ENCODE peak calls at places on chromosomes 13 and 19, in six cellular contexts. One of them, this sample, is unnamed.
A peak's percentile ranks its signal among the peaks of the same experiment; 100 is the strongest.

GRCh38 chr13:94154362-94154761 is 325.1 kb downstream of the DCT start:
- DNase-seq in posterior vena cava: no peak
- DNase-seq in activated CD4-positive, alpha-beta T cell treated with anti-CD3 and anti-CD28 coated beads, Interleukin-2, amount 50 U/mL, for 4 hours: no peak
- DNase-seq in RWPE2: no peak
- DNase-seq in iris pigment epithelial cell: peak; percentile 59
- DNase-seq in hypothalamus: no peak
- DNase-seq in this sample: peak; percentile 30

GRCh38 chr19:8017808-8018207 is 12.4 kb upstream of the ELAVL1 start:
- DNase-seq in iris pigment epithelial cell: no peak
- DNase-seq in posterior vena cava: no peak
- DNase-seq in hypothalamus: no peak
- DNase-seq in activated CD4-positive, alpha-beta T cell treated with anti-CD3 and anti-CD28 coated beads, Interleukin-2, amount 50 U/mL, for 4 hours: peak; percentile 32
- DNase-seq in RWPE2: no peak
- DNase-seq in this sample: no peak

GRCh38 chr13:110875243-110875642 is 39.6 kb downstream of the ANKRD10 start:
- DNase-seq in RWPE2: no peak
- DNase-seq in posterior vena cava: no peak
- DNase-seq in activated CD4-positive, alpha-beta T cell treated with anti-CD3 and anti-CD28 coated beads, Interleukin-2, amount 50 U/mL, for 4 hours: no peak
- DNase-seq in iris pigment epithelial cell: no peak
- DNase-seq in hypothalamus: no peak
- DNase-seq in this sample: no peak

GRCh38 chr19:19420570-19421301 is 15.3 kb downstream of the GATAD2A start:
- DNase-seq in activated CD4-positive, alpha-beta T cell treated with anti-CD3 and anti-CD28 coated beads, Interleukin-2, amount 50 U/mL, for 4 hours: no peak
- DNase-seq in posterior vena cava: no peak
- DNase-seq in hypothalamus: no peak
- DNase-seq in iris pigment epithelial cell: no peak
- DNase-seq in RWPE2: no peak
- DNase-seq in this sample: no peak

GRCh38 chr13:41694902-41695301 is 237.6 kb downstream of the RGCC start:
- DNase-seq in RWPE2: peak; percentile 45
- DNase-seq in hypothalamus: no peak
- DNase-seq in activated CD4-positive, alpha-beta T cell treated with anti-CD3 and anti-CD28 coated beads, Interleukin-2, amount 50 U/mL, for 4 hours: no peak
- DNase-seq in iris pigment epithelial cell: peak; percentile 96
- DNase-seq in posterior vena cava: peak; percentile 83
- DNase-seq in this sample: peak; percentile 77

GRCh38 chr19:18488838-18489626 is 32.8 kb downstream of the ELL start:
- DNase-seq in iris pigment epithelial cell: peak; percentile 24
- DNase-seq in RWPE2: peak; percentile 57
- DNase-seq in posterior vena cava: no peak
- DNase-seq in activated CD4-positive, alpha-beta T cell treated with anti-CD3 and anti-CD28 coated beads, Interleukin-2, amount 50 U/mL, for 4 hours: no peak
- DNase-seq in hypothalamus: no peak
- DNase-seq in this sample: no peak

GRCh38 chr19:5691930-5692784 is 2.1 kb downstream of the RPL36 start:
- DNase-seq in RWPE2: no peak
- DNase-seq in iris pigment epithelial cell: no peak
- DNase-seq in activated CD4-positive, alpha-beta T cell treated with anti-CD3 and anti-CD28 coated beads, Interleukin-2, amount 50 U/mL, for 4 hours: no peak
- DNase-seq in hypothalamus: no peak
- DNase-seq in posterior vena cava: peak; percentile 73
- DNase-seq in this sample: no peak

GRCh38 chr13:40272776-40273139 is 393.7 kb downstream of the FOXO1 start:
- DNase-seq in iris pigment epithelial cell: peak; percentile 75
- DNase-seq in RWPE2: no peak
- DNase-seq in hypothalamus: no peak
- DNase-seq in posterior vena cava: no peak
- DNase-seq in activated CD4-positive, alpha-beta T cell treated with anti-CD3 and anti-CD28 coated beads, Interleukin-2, amount 50 U/mL, for 4 hours: no peak
- DNase-seq in this sample: peak; percentile 73

GRCh38 chr13:24692541-24692940 is 12.3 kb downstream of the ATP12A start:
- DNase-seq in posterior vena cava: peak; percentile 85
- DNase-seq in RWPE2: no peak
- DNase-seq in activated CD4-positive, alpha-beta T cell treated with anti-CD3 and anti-CD28 coated beads, Interleukin-2, amount 50 U/mL, for 4 hours: no peak
- DNase-seq in iris pigment epithelial cell: peak; percentile 75
- DNase-seq in hypothalamus: no peak
- DNase-seq in this sample: peak; percentile 29

GRCh38 chr19:46351241-46352041 is 4.6 kb downstream of the PPP5C start:
- DNase-seq in RWPE2: peak; percentile 85
- DNase-seq in posterior vena cava: peak; percentile 86
- DNase-seq in hypothalamus: no peak
- DNase-seq in activated CD4-positive, alpha-beta T cell treated with anti-CD3 and anti-CD28 coated beads, Interleukin-2, amount 50 U/mL, for 4 hours: no peak
- DNase-seq in iris pigment epithelial cell: peak; percentile 67
- DNase-seq in this sample: peak; percentile 47

GRCh38 chr13:62583466-62583865 is 1167.8 kb upstream of the PCDH20 start:
- DNase-seq in activated CD4-positive, alpha-beta T cell treated with anti-CD3 and anti-CD28 coated beads, Interleukin-2, amount 50 U/mL, for 4 hours: no peak
- DNase-seq in RWPE2: no peak
- DNase-seq in iris pigment epithelial cell: no peak
- DNase-seq in posterior vena cava: no peak
- DNase-seq in hypothalamus: no peak
- DNase-seq in this sample: no peak

GRCh38 chr19:51407631-51408131 is 9.8 kb downstream of the SIGLEC10 start:
- DNase-seq in RWPE2: no peak
- DNase-seq in activated CD4-positive, alpha-beta T cell treated with anti-CD3 and anti-CD28 coated beads, Interleukin-2, amount 50 U/mL, for 4 hours: no peak
- DNase-seq in hypothalamus: no peak
- DNase-seq in iris pigment epithelial cell: peak; percentile 15
- DNase-seq in posterior vena cava: no peak
- DNase-seq in this sample: no peak

GRCh38 chr19:18807861-18808331 is 16.8 kb upstream of the COMP start:
- DNase-seq in posterior vena cava: peak; percentile 92
- DNase-seq in RWPE2: no peak
- DNase-seq in activated CD4-positive, alpha-beta T cell treated with anti-CD3 and anti-CD28 coated beads, Interleukin-2, amount 50 U/mL, for 4 hours: no peak
- DNase-seq in iris pigment epithelial cell: no peak
- DNase-seq in hypothalamus: no peak
- DNase-seq in this sample: no peak

GRCh38 chr13:64266024-64266423 is 2850.4 kb upstream of the PCDH20 start:
- DNase-seq in RWPE2: no peak
- DNase-seq in hypothalamus: no peak
- DNase-seq in iris pigment epithelial cell: no peak
- DNase-seq in posterior vena cava: no peak
- DNase-seq in activated CD4-positive, alpha-beta T cell treated with anti-CD3 and anti-CD28 coated beads, Interleukin-2, amount 50 U/mL, for 4 hours: no peak
- DNase-seq in this sample: no peak

GRCh38 chr13:46031581-46032263 is 20.8 kb downstream of the ZC3H13 start:
- DNase-seq in activated CD4-positive, alpha-beta T cell treated with anti-CD3 and anti-CD28 coated beads, Interleukin-2, amount 50 U/mL, for 4 hours: no peak
- DNase-seq in iris pigment epithelial cell: peak; percentile 37
- DNase-seq in RWPE2: no peak
- DNase-seq in posterior vena cava: no peak
- DNase-seq in hypothalamus: no peak
- DNase-seq in this sample: no peak

GRCh38 chr13:113975416-113975815 is 1.5 kb upstream of the C13orf46 start:
- DNase-seq in activated CD4-positive, alpha-beta T cell treated with anti-CD3 and anti-CD28 coated beads, Interleukin-2, amount 50 U/mL, for 4 hours: no peak
- DNase-seq in iris pigment epithelial cell: no peak
- DNase-seq in RWPE2: peak; percentile 51
- DNase-seq in posterior vena cava: peak; percentile 63
- DNase-seq in hypothalamus: no peak
- DNase-seq in this sample: no peak

GRCh38 chr13:40796649-40797048 is 7.2 kb downstream of the SLC25A15 start:
- DNase-seq in activated CD4-positive, alpha-beta T cell treated with anti-CD3 and anti-CD28 coated beads, Interleukin-2, amount 50 U/mL, for 4 hours: no peak
- DNase-seq in RWPE2: no peak
- DNase-seq in iris pigment epithelial cell: no peak
- DNase-seq in posterior vena cava: no peak
- DNase-seq in hypothalamus: no peak
- DNase-seq in this sample: no peak

GRCh38 chr13:25190256-25190655 is 18.2 kb upstream of the AMER2 start:
- DNase-seq in hypothalamus: no peak
- DNase-seq in iris pigment epithelial cell: no peak
- DNase-seq in RWPE2: no peak
- DNase-seq in posterior vena cava: no peak
- DNase-seq in activated CD4-positive, alpha-beta T cell treated with anti-CD3 and anti-CD28 coated beads, Interleukin-2, amount 50 U/mL, for 4 hours: no peak
- DNase-seq in this sample: no peak

GRCh38 chr13:20206065-20206725 is 13.5 kb upstream of the GJB2 start:
- DNase-seq in activated CD4-positive, alpha-beta T cell treated with anti-CD3 and anti-CD28 coated beads, Interleukin-2, amount 50 U/mL, for 4 hours: no peak
- DNase-seq in RWPE2: no peak
- DNase-seq in hypothalamus: no peak
- DNase-seq in iris pigment epithelial cell: no peak
- DNase-seq in posterior vena cava: no peak
- DNase-seq in this sample: no peak

GRCh38 chr19:14544977-14545715 is 15.8 kb downstream of the TECR start:
- DNase-seq in activated CD4-positive, alpha-beta T cell treated with anti-CD3 and anti-CD28 coated beads, Interleukin-2, amount 50 U/mL, for 4 hours: no peak
- DNase-seq in hypothalamus: peak; percentile 77
- DNase-seq in posterior vena cava: no peak
- DNase-seq in iris pigment epithelial cell: peak; percentile 47
- DNase-seq in RWPE2: peak; percentile 76
- DNase-seq in this sample: no peak

GRCh38 chr19:2775556-2776430 is 7.3 kb downstream of the SGTA start:
- DNase-seq in posterior vena cava: peak; percentile 91
- DNase-seq in activated CD4-positive, alpha-beta T cell treated with anti-CD3 and anti-CD28 coated beads, Interleukin-2, amount 50 U/mL, for 4 hours: peak; percentile 72
- DNase-seq in RWPE2: no peak
- DNase-seq in iris pigment epithelial cell: peak; percentile 63
- DNase-seq in hypothalamus: no peak
- DNase-seq in this sample: peak; percentile 65

GRCh38 chr13:82758056-82758455 is 1124.2 kb downstream of the SLITRK1 start:
- DNase-seq in RWPE2: no peak
- DNase-seq in posterior vena cava: no peak
- DNase-seq in iris pigment epithelial cell: peak; percentile 52
- DNase-seq in hypothalamus: no peak
- DNase-seq in activated CD4-positive, alpha-beta T cell treated with anti-CD3 and anti-CD28 coated beads, Interleukin-2, amount 50 U/mL, for 4 hours: no peak
- DNase-seq in this sample: peak; percentile 36

GRCh38 chr13:34357435-34358232 is 539.7 kb downstream of the RFC3 start:
- DNase-seq in activated CD4-positive, alpha-beta T cell treated with anti-CD3 and anti-CD28 coated beads, Interleukin-2, amount 50 U/mL, for 4 hours: no peak
- DNase-seq in posterior vena cava: no peak
- DNase-seq in iris pigment epithelial cell: peak; percentile 83
- DNase-seq in RWPE2: no peak
- DNase-seq in hypothalamus: no peak
- DNase-seq in this sample: peak; percentile 88

GRCh38 chr13:110331362-110331761 is 24.3 kb downstream of the COL4A2 start:
- DNase-seq in activated CD4-positive, alpha-beta T cell treated with anti-CD3 and anti-CD28 coated beads, Interleukin-2, amount 50 U/mL, for 4 hours: no peak
- DNase-seq in posterior vena cava: peak; percentile 69
- DNase-seq in hypothalamus: no peak
- DNase-seq in iris pigment epithelial cell: peak; percentile 83
- DNase-seq in RWPE2: no peak
- DNase-seq in this sample: no peak

GRCh38 chr19:5897189-5897969 is 6.2 kb downstream of the NDUFA11 start:
- DNase-seq in posterior vena cava: no peak
- DNase-seq in RWPE2: no peak
- DNase-seq in hypothalamus: no peak
- DNase-seq in activated CD4-positive, alpha-beta T cell treated with anti-CD3 and anti-CD28 coated beads, Interleukin-2, amount 50 U/mL, for 4 hours: no peak
- DNase-seq in iris pigment epithelial cell: no peak
- DNase-seq in this sample: no peak

GRCh38 chr13:67776171-67776570 is 546.0 kb upstream of the PCDH9 start:
- DNase-seq in RWPE2: no peak
- DNase-seq in activated CD4-positive, alpha-beta T cell treated with anti-CD3 and anti-CD28 coated beads, Interleukin-2, amount 50 U/mL, for 4 hours: no peak
- DNase-seq in posterior vena cava: no peak
- DNase-seq in iris pigment epithelial cell: no peak
- DNase-seq in hypothalamus: no peak
- DNase-seq in this sample: no peak

GRCh38 chr13:74574964-74575728 is 440.9 kb upstream of the KLF12 start:
- DNase-seq in RWPE2: no peak
- DNase-seq in activated CD4-positive, alpha-beta T cell treated with anti-CD3 and anti-CD28 coated beads, Interleukin-2, amount 50 U/mL, for 4 hours: no peak
- DNase-seq in posterior vena cava: no peak
- DNase-seq in iris pigment epithelial cell: no peak
- DNase-seq in hypothalamus: no peak
- DNase-seq in this sample: no peak

GRCh38 chr19:46115396-46116109 is 8.9 kb downstream of the IGFL3 start:
- DNase-seq in RWPE2: no peak
- DNase-seq in activated CD4-positive, alpha-beta T cell treated with anti-CD3 and anti-CD28 coated beads, Interleukin-2, amount 50 U/mL, for 4 hours: no peak
- DNase-seq in iris pigment epithelial cell: peak; percentile 87
- DNase-seq in posterior vena cava: no peak
- DNase-seq in hypothalamus: no peak
- DNase-seq in this sample: peak; percentile 53

GRCh38 chr13:48235100-48235813 is 2.3 kb downstream of the ITM2B start:
- DNase-seq in posterior vena cava: no peak
- DNase-seq in hypothalamus: no peak
- DNase-seq in iris pigment epithelial cell: peak; percentile 57
- DNase-seq in RWPE2: no peak
- DNase-seq in activated CD4-positive, alpha-beta T cell treated with anti-CD3 and anti-CD28 coated beads, Interleukin-2, amount 50 U/mL, for 4 hours: no peak
- DNase-seq in this sample: peak; percentile 31

GRCh38 chr13:98447881-98448641 is 128.8 kb downstream of the STK24 start:
- DNase-seq in posterior vena cava: no peak
- DNase-seq in iris pigment epithelial cell: no peak
- DNase-seq in RWPE2: no peak
- DNase-seq in activated CD4-positive, alpha-beta T cell treated with anti-CD3 and anti-CD28 coated beads, Interleukin-2, amount 50 U/mL, for 4 hours: no peak
- DNase-seq in hypothalamus: peak; percentile 45
- DNase-seq in this sample: no peak

GRCh38 chr19:12828494-12828893 is 5.9 kb downstream of the RTBDN start:
- DNase-seq in iris pigment epithelial cell: no peak
- DNase-seq in hypothalamus: no peak
- DNase-seq in activated CD4-positive, alpha-beta T cell treated with anti-CD3 and anti-CD28 coated beads, Interleukin-2, amount 50 U/mL, for 4 hours: no peak
- DNase-seq in posterior vena cava: no peak
- DNase-seq in RWPE2: no peak
- DNase-seq in this sample: no peak

GRCh38 chr13:74136089-74136658 is 2.0 kb upstream of the KLF12 start:
- DNase-seq in posterior vena cava: peak; percentile 84
- DNase-seq in iris pigment epithelial cell: peak; percentile 74
- DNase-seq in RWPE2: peak; percentile 38
- DNase-seq in activated CD4-positive, alpha-beta T cell treated with anti-CD3 and anti-CD28 coated beads, Interleukin-2, amount 50 U/mL, for 4 hours: peak; percentile 27
- DNase-seq in hypothalamus: no peak
- DNase-seq in this sample: peak; percentile 36

GRCh38 chr19:10568444-10568825 is 344 bp downstream of the CDKN2D start:
- DNase-seq in iris pigment epithelial cell: peak; percentile 42
- DNase-seq in RWPE2: peak; percentile 73
- DNase-seq in hypothalamus: no peak
- DNase-seq in posterior vena cava: peak; percentile 87
- DNase-seq in activated CD4-positive, alpha-beta T cell treated with anti-CD3 and anti-CD28 coated beads, Interleukin-2, amount 50 U/mL, for 4 hours: peak; percentile 46
- DNase-seq in this sample: no peak

GRCh38 chr19:46080561-46080960 is 39.8 kb upstream of the IGFL4 start:
- DNase-seq in activated CD4-positive, alpha-beta T cell treated with anti-CD3 and anti-CD28 coated beads, Interleukin-2, amount 50 U/mL, for 4 hours: no peak
- DNase-seq in RWPE2: no peak
- DNase-seq in posterior vena cava: no peak
- DNase-seq in hypothalamus: no peak
- DNase-seq in iris pigment epithelial cell: peak; percentile 92
- DNase-seq in this sample: peak; percentile 91

GRCh38 chr13:106187501-106187900 is 348.0 kb downstream of the EFNB2 start:
- DNase-seq in posterior vena cava: no peak
- DNase-seq in activated CD4-positive, alpha-beta T cell treated with anti-CD3 and anti-CD28 coated beads, Interleukin-2, amount 50 U/mL, for 4 hours: no peak
- DNase-seq in RWPE2: no peak
- DNase-seq in hypothalamus: no peak
- DNase-seq in iris pigment epithelial cell: no peak
- DNase-seq in this sample: peak; percentile 47

GRCh38 chr19:52410276-52410675 is 12.6 kb downstream of the ZNF528 start:
- DNase-seq in RWPE2: no peak
- DNase-seq in posterior vena cava: no peak
- DNase-seq in activated CD4-positive, alpha-beta T cell treated with anti-CD3 and anti-CD28 coated beads, Interleukin-2, amount 50 U/mL, for 4 hours: no peak
- DNase-seq in iris pigment epithelial cell: no peak
- DNase-seq in hypothalamus: no peak
- DNase-seq in this sample: peak; percentile 11

GRCh38 chr19:50667759-50668231 is 18.6 kb downstream of the C19orf81 start:
- DNase-seq in iris pigment epithelial cell: no peak
- DNase-seq in hypothalamus: no peak
- DNase-seq in activated CD4-positive, alpha-beta T cell treated with anti-CD3 and anti-CD28 coated beads, Interleukin-2, amount 50 U/mL, for 4 hours: no peak
- DNase-seq in RWPE2: no peak
- DNase-seq in posterior vena cava: no peak
- DNase-seq in this sample: no peak

This sample was measured in A172.